ENCODE peak calls at places on chromosomes 6 and 20, in seven cellular contexts. X is stimulated activated CD4-positive, alpha-beta T cell treated with anti-CD3 and anti-CD28 coated beads, Interleukin-4, amount 100 ng/mL, for 4 hours; N is epithelial cell of esophagus; U is cardiac muscle cell; R is GM12865; C is keratinocyte; E is AG04449. P is an unnamed sample.

GRCh38 chr6:36716476-36717093 is 19.0 kb downstream of the RAB44 start:
- DNase-seq in X (no peak), N (peak; percentile 87), U (no peak), R (no peak), C (no peak), E (no peak), P (no peak)

GRCh38 chr20:14553774-14554524 is 216.5 kb upstream of the FLRT3 start:
- DNase-seq in X (no peak), N (no peak), U (no peak), R (no peak), C (no peak), E (no peak), P (no peak)

GRCh38 chr20:58175836-58176235 is 52.6 kb downstream of the ANKRD60 start:
- DNase-seq in X (no peak), N (no peak), U (no peak), R (no peak), C (no peak), E (no peak), P (no peak)

GRCh38 chr20:35773154-35773751 is 1.4 kb downstream of the PHF20 start:
- DNase-seq in X (peak; percentile 8), N (peak; percentile 27), U (no peak), R (peak; percentile 74), C (no peak), E (no peak), P (no peak)

GRCh38 chr20:38729767-38730166 is 5.5 kb downstream of the SLC32A1 start:
- DNase-seq in X (no peak), N (no peak), U (no peak), R (no peak), C (no peak), E (no peak), P (no peak)

GRCh38 chr6:122833229-122833556 is 44.1 kb downstream of the SMPDL3A start:
- DNase-seq in X (no peak), N (no peak), U (no peak), R (no peak), C (no peak), E (no peak), P (no peak)

GRCh38 chr6:4059115-4059777 is 19.7 kb downstream of the FAM217A start:
- DNase-seq in X (peak; percentile 66), N (peak; percentile 87), U (no peak), R (no peak), C (peak; percentile 56), E (peak; percentile 34), P (peak; percentile 57)

GRCh38 chr20:19888269-19888669 is 128.9 kb upstream of the NAA20 start:
- DNase-seq in X (no peak), N (peak; percentile 57), U (no peak), R (no peak), C (no peak), E (no peak), P (no peak)

GRCh38 chr20:52105045-52105572 is 86.5 kb downstream of the ZFP64 start:
- DNase-seq in X (no peak), N (peak; percentile 44), U (peak; percentile 63), R (no peak), C (no peak), E (no peak), P (no peak)

GRCh38 chr6:69290116-69290515 is 506.7 kb downstream of the LMBRD1 start:
- DNase-seq in X (no peak), N (no peak), U (no peak), R (no peak), C (no peak), E (no peak), P (no peak)

GRCh38 chr20:45890077-45890996 is 671 bp downstream of the NEURL2 start:
- DNase-seq in X (peak; percentile 46), N (peak; percentile 72), U (peak; percentile 91), R (peak; percentile 35), C (no peak), E (no peak), P (no peak)

GRCh38 chr6:117404548-117404947 is 21.2 kb downstream of the ROS1 start:
- DNase-seq in X (no peak), N (peak; percentile 18), U (no peak), R (no peak), C (no peak), E (no peak), P (no peak)

GRCh38 chr6:134079406-134079921 is 27.0 kb upstream of the SLC2A12 start:
- DNase-seq in X (no peak), N (peak; percentile 63), U (no peak), R (peak; percentile 10), C (no peak), E (no peak), P (no peak)

GRCh38 chr6:136846046-136846445 is 23.7 kb downstream of the PEX7 start:
- DNase-seq in X (no peak), N (peak; percentile 75), U (peak; percentile 62), R (peak; percentile 65), C (peak; percentile 13), E (peak; percentile 31), P (peak; percentile 55)

GRCh38 chr6:32112436-32112980 is 3.4 kb upstream of the TNXB start:
- DNase-seq in X (no peak), N (no peak), U (no peak), R (no peak), C (no peak), E (no peak), P (no peak)

GRCh38 chr6:26597389-26597766 is 625 bp downstream of the ABT1 start:
- DNase-seq in X (no peak), N (no peak), U (no peak), R (no peak), C (no peak), E (no peak), P (no peak)

GRCh38 chr6:149648148-149649145 is at the start of gene KATNA1:
- DNase-seq in X (peak; percentile 82), N (peak; percentile 85), U (peak; percentile 92), R (peak; percentile 95), C (peak; percentile 41), E (no peak), P (peak; percentile 84)

GRCh38 chr6:112717856-112718255 is 370.7 kb downstream of the RFPL4B start:
- DNase-seq in X (no peak), N (no peak), U (no peak), R (no peak), C (no peak), E (no peak), P (no peak)

GRCh38 chr20:4956200-4956810 is 45.0 kb downstream of the SLC23A2 start:
- DNase-seq in X (no peak), N (peak; percentile 61), U (peak; percentile 66), R (peak; percentile 75), C (no peak), E (no peak), P (peak; percentile 74)

GRCh38 chr6:81792826-81793225 is 40.3 kb upstream of the TENT5A start:
- DNase-seq in X (no peak), N (no peak), U (no peak), R (no peak), C (no peak), E (no peak), P (no peak)

GRCh38 chr6:27650620-27651370 is 177.9 kb upstream of the ZNF184 start:
- DNase-seq in X (no peak), N (peak; percentile 82), U (peak; percentile 74), R (peak; percentile 85), C (peak; percentile 83), E (no peak), P (peak; percentile 81)

GRCh38 chr6:116410945-116411623 is 40.3 kb downstream of the DSE start:
- DNase-seq in X (no peak), N (peak; percentile 40), U (peak; percentile 58), R (no peak), C (no peak), E (no peak), P (no peak)

GRCh38 chr6:33807606-33808005 is 3.8 kb upstream of the MLN start:
- DNase-seq in X (no peak), N (no peak), U (no peak), R (no peak), C (no peak), E (no peak), P (no peak)

GRCh38 chr20:973785-974194 is 28.3 kb downstream of the RSPO4 start:
- DNase-seq in X (peak; percentile 15), N (peak; percentile 53), U (peak; percentile 61), R (peak; percentile 63), C (peak; percentile 4), E (peak; percentile 7), P (peak; percentile 62)

GRCh38 chr6:149026530-149026942 is 279.7 kb downstream of the UST start:
- DNase-seq in X (no peak), N (peak; percentile 80), U (peak; percentile 67), R (peak; percentile 55), C (peak; percentile 38), E (peak; percentile 89), P (peak; percentile 32)

GRCh38 chr6:2752477-2753115 is 1.9 kb upstream of the MYLK4 start:
- DNase-seq in X (no peak), N (peak; percentile 20), U (no peak), R (no peak), C (no peak), E (no peak), P (no peak)

P was measured in Jurkat, Clone E6-1.